ENCODE peak calls at places on chromosomes 6 and 20, in five cellular contexts. S, A, T, O and P are unnamed samples.
A peak's percentile ranks its signal among the peaks of the same experiment; 100 is the strongest.

GRCh38 chr6:96460052-96460700 is 61.4 kb upstream of the UFL1 start:
- DNase-seq in S (no peak), A (no peak), T (no peak), O (no peak), P (no peak)

GRCh38 chr6:7175463-7175862 is 67.7 kb downstream of the RREB1 start:
- DNase-seq in S (no peak), A (no peak), T (peak; percentile 40), O (peak; percentile 36), P (no peak)

GRCh38 chr20:45014671-45015415 is 48.5 kb downstream of the STK4 start:
- DNase-seq in S (no peak), A (no peak), T (peak; percentile 71), O (peak; percentile 12), P (no peak)

GRCh38 chr6:105294129-105294528 is 108.8 kb downstream of the PREP start:
- DNase-seq in S (no peak), A (no peak), T (no peak), O (no peak), P (no peak)

GRCh38 chr6:101605874-101606273 is 212.4 kb downstream of the GRIK2 start:
- DNase-seq in S (peak; percentile 58), A (no peak), T (no peak), O (peak; percentile 13), P (no peak)

GRCh38 chr20:57900226-57900905 is 190.6 kb upstream of the PMEPA1 start:
- DNase-seq in S (no peak), A (no peak), T (no peak), O (no peak), P (no peak)

GRCh38 chr6:23091795-23092194 is 522.4 kb downstream of the HDGFL1 start:
- DNase-seq in S (no peak), A (no peak), T (no peak), O (peak; percentile 60), P (no peak)

GRCh38 chr6:19988555-19988954 is 151.4 kb downstream of the ID4 start:
- DNase-seq in S (no peak), A (no peak), T (peak; percentile 10), O (peak; percentile 9), P (no peak)

GRCh38 chr6:154842828-154843227 is 109.6 kb downstream of the SCAF8 start:
- DNase-seq in S (no peak), A (no peak), T (no peak), O (no peak), P (no peak)

GRCh38 chr20:34938466-34939163 is 17.0 kb downstream of the GSS start:
- DNase-seq in S (no peak), A (no peak), T (peak; percentile 35), O (no peak), P (no peak)

GRCh38 chr6:74873911-74874310 is 331.9 kb downstream of the COL12A1 start:
- DNase-seq in S (no peak), A (no peak), T (no peak), O (peak; percentile 25), P (no peak)

GRCh38 chr6:24520929-24521546 is 26.3 kb downstream of the ALDH5A1 start:
- DNase-seq in S (peak; percentile 23), A (peak; percentile 75), T (peak; percentile 38), O (peak; percentile 19), P (no peak)

GRCh38 chr20:6044102-6044501 is 9.8 kb downstream of the LRRN4 start:
- DNase-seq in S (no peak), A (peak; percentile 57), T (no peak), O (no peak), P (no peak)

GRCh38 chr20:36214684-36215256 is 21.5 kb upstream of the AAR2 start:
- DNase-seq in S (no peak), A (peak; percentile 50), T (peak; percentile 49), O (peak; percentile 33), P (no peak)

GRCh38 chr6:27178001-27178730 is 69.3 kb upstream of the PRSS16 start:
- DNase-seq in S (peak; percentile 22), A (peak; percentile 84), T (peak; percentile 94), O (peak; percentile 94), P (no peak)

GRCh38 chr6:24484657-24485318 is 4.6 kb downstream of the GPLD1 start:
- DNase-seq in S (no peak), A (no peak), T (no peak), O (peak; percentile 42), P (no peak)

GRCh38 chr20:32201296-32201976 is 6.1 kb downstream of the PLAGL2 start:
- DNase-seq in S (no peak), A (no peak), T (no peak), O (peak; percentile 43), P (no peak)

GRCh38 chr6:74879234-74879633 is 326.6 kb downstream of the COL12A1 start:
- DNase-seq in S (no peak), A (no peak), T (peak; percentile 87), O (peak; percentile 95), P (no peak)

GRCh38 chr6:144718431-144718830 is 433.3 kb downstream of the UTRN start:
- DNase-seq in S (no peak), A (no peak), T (no peak), O (peak; percentile 55), P (no peak)

GRCh38 chr6:69061066-69061465 is 426.0 kb downstream of the ADGRB3 start:
- DNase-seq in S (no peak), A (no peak), T (no peak), O (no peak), P (no peak)

GRCh38 chr6:69729870-69730449 is 66.8 kb downstream of the LMBRD1 start:
- DNase-seq in S (no peak), A (no peak), T (peak; percentile 23), O (peak; percentile 7), P (no peak)

GRCh38 chr6:12875061-12875460 is 158.5 kb downstream of the PHACTR1 start:
- DNase-seq in S (no peak), A (no peak), T (peak; percentile 5), O (no peak), P (no peak)

GRCh38 chr6:18600236-18600635 is 213.1 kb downstream of the RNF144B start:
- DNase-seq in S (no peak), A (no peak), T (no peak), O (no peak), P (no peak)

GRCh38 chr6:18598865-18599264 is 211.7 kb downstream of the RNF144B start:
- DNase-seq in S (no peak), A (no peak), T (no peak), O (no peak), P (no peak)

GRCh38 chr6:18595774-18596528 is 208.8 kb downstream of the RNF144B start:
- DNase-seq in S (peak; percentile 46), A (peak; percentile 64), T (peak; percentile 79), O (peak; percentile 63), P (peak; percentile 30)

GRCh38 chr6:18601515-18602035 is 214.4 kb downstream of the RNF144B start:
- DNase-seq in S (no peak), A (no peak), T (no peak), O (no peak), P (no peak)

DNA sequence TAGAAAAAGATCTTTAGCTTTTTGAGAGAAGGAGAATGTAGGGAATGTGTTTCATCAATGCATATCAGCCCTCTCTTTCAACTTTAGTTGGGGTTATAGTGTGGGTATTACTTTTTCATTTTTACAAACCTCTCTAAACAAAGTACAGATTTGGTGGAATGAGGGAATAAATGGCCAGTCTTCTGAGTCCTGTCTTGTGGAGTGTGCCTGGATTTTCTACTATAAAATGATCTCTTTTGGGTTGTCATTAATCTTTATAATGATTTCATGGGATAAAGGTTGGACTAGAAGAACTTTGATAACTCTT is 209.3 kb downstream of the RNF144B start:
- DNase-seq in S (no peak), A (no peak), T (no peak), O (no peak), P (no peak)
- TF ChIP-seq CTCF in S (no peak), A (no peak), T (no peak), O (no peak), P (no peak)

GRCh38 chr6:15642276-15642675 is 20.6 kb downstream of the DTNBP1 start:
- DNase-seq in S (no peak), A (peak; percentile 52), T (no peak), O (no peak), P (no peak)
- TF ChIP-seq CTCF in S (peak; percentile 65), A (peak; percentile 73), T (peak; percentile 50), O (peak; percentile 19), P (no peak)

GRCh38 chr6:159311618-159312017 is 142.4 kb downstream of the FNDC1 start:
- DNase-seq in S (no peak), A (no peak), T (peak; percentile 3), O (no peak), P (no peak)
- TF ChIP-seq CTCF in S (peak; percentile 48), A (peak; percentile 39), T (no peak), O (no peak), P (no peak)

GRCh38 chr20:48295445-48295903 is 510.2 kb upstream of the SULF2 start:
- DNase-seq in S (peak; percentile 79), A (peak; percentile 77), T (peak; percentile 97), O (peak; percentile 94), P (no peak)
- TF ChIP-seq CTCF in S (peak; percentile 52), A (peak; percentile 66), T (no peak), O (peak; percentile 53), P (no peak)

GRCh38 chr6:135449246-135449645 is 48.3 kb downstream of the AHI1 start:
- DNase-seq in S (no peak), A (no peak), T (no peak), O (no peak), P (no peak)

GRCh38 chr6:135451617-135452190 is 45.8 kb downstream of the AHI1 start:
- DNase-seq in S (peak; percentile 22), A (no peak), T (peak; percentile 64), O (peak; percentile 43), P (no peak)
- TF ChIP-seq CTCF in S (peak; percentile 69), A (peak; percentile 79), T (peak; percentile 51), O (peak; percentile 68), P (no peak)

DNA sequence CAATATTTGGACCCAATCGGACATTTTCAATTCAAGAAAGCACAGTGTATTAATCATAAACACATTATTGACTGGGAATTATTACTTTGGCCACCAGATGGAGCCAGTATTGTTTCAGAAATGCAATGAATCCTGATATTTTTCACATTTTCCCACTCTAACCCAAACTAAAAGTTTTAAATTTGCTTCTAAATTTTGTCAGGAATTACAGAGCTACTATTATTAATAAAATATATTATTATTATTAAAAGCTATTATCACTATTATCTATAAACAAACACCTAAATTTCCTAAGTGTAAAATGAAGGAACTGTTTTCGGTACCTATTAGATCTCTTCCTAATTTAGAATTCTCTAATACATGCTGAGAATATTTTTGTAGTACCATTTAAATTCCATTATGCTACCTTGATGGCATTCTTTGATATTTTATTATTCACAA is 245.3 kb downstream of the OGFRL1 start:
- DNase-seq in S (peak; percentile 3), A (no peak), T (peak; percentile 47), O (peak; percentile 46), P (no peak)
- TF ChIP-seq CTCF in S (peak; percentile 41), A (peak; percentile 84), T (peak; percentile 53), O (peak; percentile 70), P (no peak)

GRCh38 chr6:30212865-30213653 is at the start of gene TRIM26:
- DNase-seq in S (peak; percentile 94), A (peak; percentile 98), T (peak; percentile 97), O (peak; percentile 95), P (peak; percentile 80)

GRCh38 chr6:30213654-30213998 is 420 bp upstream of the TRIM26 start:
- DNase-seq in S (no peak), A (no peak), T (no peak), O (no peak), P (no peak)

GRCh38 chr6:30213999-30214982 is 1.1 kb upstream of the TRIM26 start:
- DNase-seq in S (no peak), A (peak; percentile 79), T (peak; percentile 82), O (peak; percentile 73), P (peak; percentile 30)

GRCh38 chr6:30219244-30219643 is 6.0 kb upstream of the TRIM26 start:
- DNase-seq in S (no peak), A (peak; percentile 61), T (peak; percentile 68), O (peak; percentile 44), P (no peak)

GRCh38 chr6:30216096-30216495 is 2.9 kb upstream of the TRIM26 start:
- DNase-seq in S (no peak), A (no peak), T (no peak), O (no peak), P (no peak)
- TF ChIP-seq CTCF in S (no peak), A (no peak), T (no peak), O (no peak), P (no peak)